ENCODE peak calls at places on chromosomes 12 and 14, in nine cellular contexts. M is EH; P is fibroblast of the aortic adventitia; V is SJCRH30; I is ACHN; Q is astrocyte of the cerebellum; N is activated CD4-positive, alpha-beta memory T cell treated with anti-CD3 and anti-CD28 coated beads, Interleukin-2, amount 10 ng/mL, durations not matched to agents 7 days and 5 days; G is NAMALWA; B is GM13977. R is an unnamed sample.

GRCh38 chr12:53337998-53338397 is 1.8 kb upstream of the SP7 start:
- DNase-seq in N (no peak), V (no peak), G (no peak), M (no peak), I (no peak), P (no peak), B (no peak), Q (no peak), R (no peak)

GRCh38 chr14:75667099-75667498 is 6.1 kb downstream of the TTLL5 start:
- DNase-seq in Q (no peak), V (no peak), I (no peak), N (no peak), M (no peak), G (no peak), P (no peak), B (no peak), R (peak; percentile 61)

GRCh38 chr12:39173689-39174088 is 268.3 kb upstream of the CPNE8 start:
- DNase-seq in Q (no peak), V (no peak), P (no peak), I (no peak), M (no peak), G (no peak), B (peak; percentile 13), N (no peak), R (no peak)

GRCh38 chr12:19761465-19761864 is 322.2 kb downstream of the AEBP2 start:
- DNase-seq in V (no peak), Q (no peak), M (no peak), B (no peak), N (no peak), I (no peak), P (no peak), G (no peak), R (no peak)

GRCh38 chr12:85733441-85733840 is 102.8 kb downstream of the RASSF9 start:
- DNase-seq in I (no peak), B (no peak), M (peak; percentile 0), V (no peak), Q (no peak), P (peak; percentile 53), N (no peak), G (no peak), R (no peak)

GRCh38 chr14:75559451-75560187 is 18.8 kb upstream of the FLVCR2 start:
- DNase-seq in V (no peak), I (no peak), N (peak; percentile 57), P (peak; percentile 84), Q (no peak), M (peak; percentile 17), B (no peak), G (no peak), R (no peak)

GRCh38 chr14:104322531-104323466 is 184.4 kb downstream of the KIF26A start:
- DNase-seq in N (no peak), P (no peak), Q (no peak), M (no peak), I (no peak), G (no peak), V (peak; percentile 41), B (no peak), R (no peak)

GRCh38 chr12:58171914-58172313 is 230.5 kb downstream of the ATP23 start:
- DNase-seq in G (no peak), I (no peak), M (peak; percentile 42), B (no peak), P (peak; percentile 27), Q (peak; percentile 32), N (no peak), V (no peak), R (no peak)

GRCh38 chr12:26283617-26284016 is 88.2 kb downstream of the SSPN start:
- DNase-seq in M (no peak), B (no peak), I (no peak), G (no peak), P (no peak), Q (no peak), V (no peak), N (no peak), R (no peak)

GRCh38 chr12:132453361-132454133 is 36.4 kb upstream of the FBRSL1 start:
- DNase-seq in V (peak; percentile 51), G (no peak), N (no peak), M (peak; percentile 87), P (no peak), B (no peak), I (peak; percentile 80), Q (no peak), R (no peak)

GRCh38 chr12:95611676-95612309 is 60.5 kb upstream of the USP44 start:
- DNase-seq in N (no peak), V (no peak), B (no peak), G (no peak), Q (no peak), P (no peak), M (no peak), I (no peak), R (no peak)

GRCh38 chr12:30026621-30027234 is 243.0 kb upstream of the TMTC1 start:
- DNase-seq in V (peak; percentile 29), P (peak; percentile 94), I (peak; percentile 68), G (no peak), B (no peak), M (peak; percentile 87), Q (peak; percentile 62), N (no peak), R (no peak)

GRCh38 chr14:99699861-99700260 is 15.8 kb downstream of the CYP46A1 start:
- DNase-seq in I (no peak), G (no peak), N (no peak), B (no peak), Q (no peak), V (no peak), M (no peak), P (no peak), R (no peak)

GRCh38 chr14:26414103-26414502 is 183.7 kb downstream of the NOVA1 start:
- DNase-seq in I (no peak), N (no peak), P (no peak), V (no peak), B (no peak), M (no peak), G (no peak), Q (no peak), R (no peak)

GRCh38 chr12:43832506-43833168 is 3.2 kb upstream of the TMEM117 start:
- DNase-seq in Q (no peak), G (no peak), I (no peak), N (no peak), P (no peak), B (no peak), V (no peak), M (no peak), R (no peak)

GRCh38 chr14:52926994-52927393 is 23.9 kb downstream of the FERMT2 start:
- DNase-seq in G (no peak), B (no peak), N (no peak), P (peak; percentile 70), V (no peak), I (no peak), M (peak; percentile 38), Q (no peak), R (peak; percentile 28)

GRCh38 chr12:11269607-11270006 is at the start of gene PRB3:
- DNase-seq in N (no peak), V (no peak), G (no peak), I (no peak), P (no peak), Q (no peak), B (no peak), M (no peak), R (no peak)

GRCh38 chr12:27366621-27367020 is 34.0 kb downstream of the BMAL2 start:
- DNase-seq in B (no peak), M (peak; percentile 35), V (no peak), G (no peak), N (no peak), P (peak; percentile 24), I (no peak), Q (no peak), R (no peak)

GRCh38 chr14:56002876-56003625 is 115.2 kb upstream of the PELI2 start:
- DNase-seq in Q (no peak), V (no peak), I (no peak), B (no peak), N (peak; percentile 60), P (no peak), M (no peak), G (no peak), R (no peak)

GRCh38 chr14:104776961-104777807 is 18.4 kb downstream of the AKT1 start:
- DNase-seq in B (no peak), M (no peak), P (no peak), G (no peak), N (no peak), V (no peak), I (no peak), Q (no peak), R (no peak)

R was measured in Ammon's horn.